ENCODE peak calls at places on chromosomes 3 and 15, in nine cellular contexts. X is breast epithelium, V is astrocyte of the spinal cord, J is adrenal gland, S is GDM1, D is DMS53, W is GM04503, I is activated T-cell treated with anti-CD3 and anti-CD28 coated beads for 1 hour, A is ELF-1. B is an unnamed sample.

GRCh38 chr3:142244056-142244455 is 18.7 kb upstream of the GK5 start:
- DNase-seq in A (no peak), V (no peak), J (no peak), D (no peak), S (no peak), X (no peak), W (no peak), I (no peak), B (no peak)

GRCh38 chr15:37893309-37893708 is 41.1 kb upstream of the TMCO5A start:
- DNase-seq in W (no peak), I (no peak), J (no peak), V (no peak), A (no peak), S (no peak), X (peak; percentile 32), D (no peak), B (no peak)

GRCh38 chr3:10319804-10320203 is 1.1 kb downstream of the SEC13 start:
- DNase-seq in S (no peak), A (no peak), D (no peak), W (no peak), V (no peak), J (no peak), X (no peak), I (no peak), B (no peak)

GRCh38 chr15:61182955-61183354 is 46.1 kb downstream of the RORA start:
- DNase-seq in S (no peak), V (no peak), J (no peak), D (no peak), A (no peak), I (no peak), X (no peak), W (no peak), B (no peak)

GRCh38 chr3:156418428-156418827 is 136.5 kb downstream of the SSR3 start:
- DNase-seq in D (peak; percentile 36), S (no peak), I (no peak), X (no peak), A (no peak), J (no peak), W (no peak), V (no peak), B (no peak)

GRCh38 chr3:33186524-33187367 is 31.9 kb downstream of the SUSD5 start:
- DNase-seq in X (no peak), S (no peak), J (no peak), W (no peak), I (no peak), A (no peak), D (peak; percentile 29), V (peak; percentile 64), B (no peak)

GRCh38 chr3:179943097-179943880 is 93.4 kb downstream of the PEX5L start:
- DNase-seq in V (no peak), W (no peak), D (no peak), I (no peak), X (no peak), J (no peak), S (no peak), A (no peak), B (no peak)

GRCh38 chr15:44153352-44153751 is 41.7 kb downstream of the FRMD5 start:
- DNase-seq in S (no peak), V (no peak), A (no peak), J (no peak), W (no peak), D (no peak), I (no peak), X (no peak), B (no peak)

GRCh38 chr3:28186748-28187147 is 54.7 kb upstream of the CMC1 start:
- DNase-seq in W (no peak), A (no peak), D (no peak), V (no peak), I (no peak), J (no peak), X (no peak), S (no peak), B (no peak)

GRCh38 chr3:78912687-78913086 is 855.1 kb downstream of the ROBO1 start:
- DNase-seq in I (no peak), J (no peak), S (no peak), D (peak; percentile 22), W (no peak), A (no peak), V (no peak), X (no peak), B (no peak)

GRCh38 chr3:51687472-51688205 is 16.6 kb downstream of the TEX264 start:
- DNase-seq in W (no peak), I (no peak), D (no peak), S (no peak), J (no peak), A (no peak), X (no peak), V (no peak), B (no peak)

GRCh38 chr3:106255870-106256248 is 387.0 kb upstream of the CBLB start:
- DNase-seq in X (no peak), W (no peak), S (no peak), J (no peak), A (no peak), I (no peak), V (no peak), D (no peak), B (no peak)

GRCh38 chr3:53062905-53063304 is 17.0 kb upstream of the SFMBT1 start:
- DNase-seq in D (no peak), J (no peak), I (no peak), V (no peak), A (no peak), S (no peak), W (no peak), X (no peak), B (no peak)

GRCh38 chr3:25452185-25452584 is 24.1 kb downstream of the RARB start:
- DNase-seq in X (no peak), A (no peak), W (no peak), J (no peak), S (no peak), I (no peak), D (no peak), V (no peak), B (no peak)

GRCh38 chr15:91496754-91497691 is 356.5 kb upstream of the SLCO3A1 start:
- DNase-seq in J (no peak), D (no peak), V (no peak), S (no peak), X (no peak), A (peak; percentile 2), I (no peak), W (no peak), B (no peak)

GRCh38 chr15:69434679-69435078 is 17.9 kb upstream of the RPLP1 start:
- DNase-seq in W (no peak), A (no peak), I (no peak), D (no peak), J (no peak), X (no peak), S (no peak), V (no peak), B (no peak)

GRCh38 chr15:40002295-40002694 is 36.7 kb downstream of the SRP14 start:
- DNase-seq in X (no peak), I (no peak), S (no peak), V (peak; percentile 23), A (no peak), D (peak; percentile 90), J (no peak), W (no peak), B (no peak)

GRCh38 chr3:9901967-9902366 is 681 bp upstream of the IL17RE start:
- DNase-seq in X (no peak), A (no peak), S (peak; percentile 91), I (no peak), W (no peak), V (no peak), D (no peak), J (no peak), B (no peak)

GRCh38 chr3:119294402-119294888 is 262 bp downstream of the ARHGAP31 start:
- DNase-seq in I (peak; percentile 44), J (peak; percentile 53), S (peak; percentile 60), D (peak; percentile 54), A (peak; percentile 58), W (no peak), V (no peak), X (peak; percentile 39), B (peak; percentile 60)

GRCh38 chr15:44163370-44163769 is 31.7 kb downstream of the FRMD5 start:
- DNase-seq in I (no peak), A (no peak), D (no peak), V (no peak), X (no peak), J (no peak), S (no peak), W (no peak), B (no peak)

GRCh38 chr15:41922353-41922752 is 28.5 kb upstream of the SPTBN5 start:
- DNase-seq in W (no peak), X (no peak), I (no peak), V (no peak), S (no peak), D (no peak), J (no peak), A (no peak), B (no peak)

GRCh38 chr3:75042941-75043340 is 428.5 kb upstream of the CNTN3 start:
- DNase-seq in X (no peak), W (no peak), A (no peak), J (no peak), D (peak; percentile 36), S (no peak), V (no peak), I (no peak), B (no peak)

GRCh38 chr15:81291916-81292424 is 32.0 kb downstream of the STARD5 start:
- DNase-seq in X (no peak), W (no peak), J (no peak), A (no peak), D (no peak), V (no peak), I (no peak), S (no peak), B (no peak)

GRCh38 chr3:49901351-49902339 is 2.0 kb downstream of the MST1R start:
- DNase-seq in A (no peak), V (no peak), J (no peak), W (peak; percentile 8), S (no peak), X (no peak), I (no peak), D (peak; percentile 41), B (no peak)

GRCh38 chr3:57756528-57757401 is 656 bp downstream of the SLMAP start:
- DNase-seq in S (no peak), V (peak; percentile 59), W (peak; percentile 27), I (peak; percentile 14), X (peak; percentile 51), D (peak; percentile 34), A (peak; percentile 61), J (peak; percentile 70), B (peak; percentile 55)

GRCh38 chr3:43013743-43014155 is 34.6 kb downstream of the GASK1A start:
- DNase-seq in X (no peak), A (no peak), V (no peak), S (no peak), W (no peak), J (no peak), D (no peak), I (no peak), B (no peak)